ENCODE peak calls at places on chromosomes 1 and 21, in four cellular contexts. T is uterus, X is iPS DF 6.9, F is sigmoid colon. R is an unnamed sample.

GRCh38 chr1:181104042-181104789 is 15.7 kb downstream of the IER5 start:
- DNase-seq in T (no peak), X (no peak), F (no peak), R (peak; percentile 45)

GRCh38 chr21:29217818-29218252 is 80.9 kb upstream of the BACH1 start:
- DNase-seq in T (no peak), X (no peak), F (no peak), R (no peak)

GRCh38 chr1:224565611-224566406 is 50.3 kb upstream of the CNIH3 start:
- DNase-seq in T (no peak), X (no peak), F (no peak), R (no peak)

GRCh38 chr1:41485605-41486004 is 1.1 kb upstream of the EDN2 start:
- DNase-seq in T (no peak), X (no peak), F (no peak), R (no peak)

GRCh38 chr1:158146165-158146564 is 34.5 kb upstream of the CD1D start:
- DNase-seq in T (no peak), X (no peak), F (no peak), R (no peak)

GRCh38 chr1:203985044-203985443 is 87.9 kb upstream of the SOX13 start:
- DNase-seq in T (no peak), X (peak; percentile 77), F (no peak), R (no peak)

GRCh38 chr21:45618287-45618686 is 25.2 kb upstream of the PCBP3 start:
- DNase-seq in T (no peak), X (no peak), F (peak; percentile 54), R (no peak)

GRCh38 chr1:82697965-82698364 is 897.2 kb downstream of the ADGRL2 start:
- DNase-seq in T (no peak), X (no peak), F (no peak), R (no peak)

GRCh38 chr1:44808938-44809917 is 905 bp downstream of the BTBD19 start:
- DNase-seq in T (peak; percentile 73), X (no peak), F (peak; percentile 80), R (no peak)

GRCh38 chr1:151147132-151147503 is 687 bp upstream of the SEMA6C start:
- DNase-seq in T (peak; percentile 54), X (no peak), F (no peak), R (peak; percentile 75)

GRCh38 chr1:109621402-109622101 is 1.9 kb downstream of the AMPD2 start:
- DNase-seq in T (peak; percentile 17), X (no peak), F (no peak), R (no peak)

GRCh38 chr1:54577612-54578011 is 29.6 kb downstream of the ACOT11 start:
- DNase-seq in T (peak; percentile 33), X (no peak), F (peak; percentile 94), R (peak; percentile 80)

GRCh38 chr1:168520052-168520751 is 23.6 kb downstream of the XCL2 start:
- DNase-seq in T (no peak), X (no peak), F (no peak), R (no peak)

GRCh38 chr1:111967067-111967690 is 22.3 kb downstream of the KCND3 start:
- DNase-seq in T (no peak), X (no peak), F (no peak), R (no peak)

GRCh38 chr1:219419135-219419534 is 193.8 kb downstream of the ZC3H11B start:
- DNase-seq in T (no peak), X (no peak), F (no peak), R (no peak)
- H3K27ac ChIP-seq in T (no peak overlapping the region), X (no peak overlapping the region), F (no peak overlapping the region), R (no peak overlapping the region)

GRCh38 chr1:193121616-193122593 is at the start of gene CDC73:
- DNase-seq in T (peak; percentile 95), X (peak; percentile 82), F (peak; percentile 98), R (peak; percentile 96)

GRCh38 chr1:193125369-193125768 is 3.5 kb downstream of the CDC73 start:
- DNase-seq in T (no peak), X (no peak), F (no peak), R (no peak)

GRCh38 chr1:193120604-193121166 is 1.1 kb upstream of the CDC73 start:
- DNase-seq in T (no peak), X (no peak), F (no peak), R (no peak)

GRCh38 chr1:193118803-193119730 is 2.8 kb upstream of the CDC73 start:
- DNase-seq in T (no peak), X (no peak), F (no peak), R (no peak)

GRCh38 chr1:193123751-193124150 is 1.9 kb downstream of the CDC73 start:
- DNase-seq in T (no peak), X (no peak), F (no peak), R (no peak)
- H3K4me3 ChIP-seq in T (peak overlapping the region; percentile 70), X (no peak overlapping the region), F (no peak overlapping the region), R (peak overlapping the region; percentile 80)

DNA sequence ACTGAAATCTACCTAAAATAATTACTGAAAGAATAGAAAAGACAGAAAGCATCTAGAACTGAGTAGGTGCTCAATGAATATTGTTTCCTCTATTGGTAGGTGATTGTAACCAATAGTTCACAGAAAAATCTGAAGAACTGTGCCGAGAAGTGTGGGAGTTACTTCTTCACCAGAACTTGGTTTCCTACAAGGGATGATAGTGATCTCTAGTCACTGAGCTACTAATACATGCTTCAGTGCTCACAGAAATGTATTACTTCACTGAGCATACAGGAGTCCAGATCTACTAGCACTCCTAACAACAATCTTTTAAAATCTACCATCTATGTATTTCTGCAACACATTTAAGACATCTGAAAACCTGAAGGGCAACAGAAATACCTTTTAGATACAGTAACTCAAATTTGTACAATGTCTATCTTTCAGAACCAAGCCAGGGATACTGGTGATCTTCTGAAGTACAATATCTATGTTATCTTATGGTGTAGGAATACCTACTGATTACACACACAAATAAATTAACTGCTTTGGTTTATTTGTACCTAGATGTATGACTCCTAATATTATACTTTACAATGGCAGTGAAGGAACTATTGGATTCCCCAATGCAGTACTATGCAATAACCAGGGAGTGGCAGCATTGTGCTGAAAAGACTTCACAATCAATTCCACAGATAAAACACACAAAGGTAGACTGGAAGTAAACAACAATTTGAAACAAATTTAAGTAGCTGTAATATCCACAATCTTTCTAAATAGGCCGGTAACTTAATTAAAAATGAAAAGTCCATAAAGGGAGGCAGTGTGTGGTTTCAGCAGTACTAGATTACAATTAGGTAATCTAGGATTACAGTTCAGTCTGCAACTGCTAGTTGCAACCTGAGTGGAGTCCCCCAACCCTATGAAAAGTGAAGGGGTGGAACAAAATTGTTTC is 243.0 kb downstream of the SLC45A1 start:
- DNase-seq in T (peak; percentile 38), X (no peak), F (no peak), R (no peak)
- H3K27ac ChIP-seq in T (peak overlapping the region; percentile 67), X (no peak overlapping the region), F (no peak overlapping the region), R (no peak overlapping the region)

DNA sequence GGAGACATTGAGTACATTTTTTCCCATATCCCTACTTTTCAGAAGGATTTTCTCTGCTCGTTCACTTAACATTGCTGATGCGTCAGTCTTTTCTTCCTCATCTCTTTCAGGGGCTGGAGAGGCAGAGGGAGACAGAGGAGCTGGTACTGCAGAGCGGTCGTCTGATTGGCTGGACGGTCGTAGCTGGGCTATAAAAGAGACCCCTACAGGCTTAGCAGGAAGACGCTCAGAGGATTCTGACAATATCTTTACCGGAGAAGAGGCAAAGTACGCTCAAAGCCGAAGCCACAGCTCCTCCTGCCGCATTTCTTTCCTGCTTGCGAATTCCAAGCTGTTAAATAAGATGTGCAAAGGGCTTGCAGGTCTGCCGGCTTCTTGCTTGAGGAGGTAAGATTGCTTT is at the start of gene RGS4:
- DNase-seq in T (peak; percentile 49), X (peak; percentile 71), F (peak; percentile 79), R (peak; percentile 4)
- H3K4me3 ChIP-seq in T (peak within 1 kb of the TSS; percentile 16), X (no peak within 1 kb of the TSS), F (peak within 1 kb of the TSS; percentile 43), R (peak within 1 kb of the TSS; percentile 19)

DNA sequence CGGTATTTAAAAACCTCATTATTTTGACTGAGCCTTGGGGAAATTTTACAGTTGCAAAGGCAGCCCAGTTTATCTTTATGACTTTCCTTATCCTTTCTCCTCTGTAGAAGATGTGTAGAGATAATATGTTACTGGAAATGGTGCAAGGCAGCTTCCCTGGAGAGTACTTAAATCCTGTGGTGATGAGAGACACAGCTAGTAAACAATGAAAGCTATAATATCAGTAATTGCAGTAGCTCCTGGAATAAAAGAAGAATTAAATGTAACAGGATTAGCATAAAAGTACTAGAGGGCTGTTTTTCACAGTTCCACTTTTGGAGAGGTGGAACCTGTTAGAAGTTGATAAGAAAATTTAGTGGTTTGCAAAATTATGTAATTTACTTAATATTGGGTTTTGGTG is 15.5 kb upstream of the EDEM3 start:
- DNase-seq in T (no peak), X (no peak), F (no peak), R (no peak)
- H3K27ac ChIP-seq in T (no peak overlapping the region), X (no peak overlapping the region), F (no peak overlapping the region), R (no peak overlapping the region)

DNA sequence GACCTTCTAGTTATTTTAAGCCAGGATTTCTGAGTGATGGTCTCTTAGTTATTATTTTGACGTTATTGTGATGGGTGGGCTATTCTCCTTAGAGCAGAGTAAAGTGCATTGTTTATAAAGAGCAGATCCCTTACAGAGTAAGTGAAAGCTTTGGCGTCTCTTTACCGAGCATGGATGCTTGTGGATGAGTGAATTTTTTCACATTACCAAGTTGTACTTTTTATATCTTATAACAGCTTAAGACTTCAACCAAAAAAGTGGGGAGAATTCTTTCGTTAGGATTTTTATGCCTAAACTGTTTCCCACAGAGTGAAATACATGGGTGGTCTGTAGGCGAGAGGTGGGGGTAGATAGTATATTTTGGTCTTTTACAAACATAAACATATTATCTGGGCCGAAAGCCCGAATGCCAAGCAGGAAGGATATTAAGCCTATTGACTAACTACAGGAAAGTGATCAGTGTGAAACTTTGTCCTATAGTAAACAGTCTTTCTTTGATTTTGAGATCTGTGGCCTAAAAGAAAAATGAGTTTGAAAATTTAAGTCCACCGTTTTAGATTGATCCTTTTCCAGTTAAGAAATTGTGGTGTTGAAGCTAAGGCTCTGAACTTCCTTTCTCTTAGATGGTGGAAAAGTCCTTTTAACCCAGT is 279.0 kb upstream of the C1orf105 start:
- DNase-seq in T (no peak), X (no peak), F (no peak), R (no peak)
- H3K4me3 ChIP-seq in T (peak overlapping the region; percentile 58), X (no peak overlapping the region), F (peak overlapping the region; percentile 62), R (peak overlapping the region; percentile 47)

GRCh38 chr1:223087231-223087990 is 55.6 kb downstream of the TLR5 start:
- DNase-seq in T (peak; percentile 38), X (no peak), F (peak; percentile 87), R (no peak)
- H3K27ac ChIP-seq in T (peak overlapping the region; percentile 73), X (no peak overlapping the region), F (peak overlapping the region; percentile 60), R (no peak overlapping the region)

GRCh38 chr1:48341221-48341620 is 118.7 kb downstream of the SLC5A9 start:
- DNase-seq in T (no peak), X (no peak), F (no peak), R (no peak)

GRCh38 chr1:48333316-48333715 is 110.8 kb downstream of the SLC5A9 start:
- DNase-seq in T (no peak), X (no peak), F (no peak), R (no peak)

GRCh38 chr1:48338257-48338656 is 115.7 kb downstream of the SLC5A9 start:
- DNase-seq in T (no peak), X (no peak), F (no peak), R (no peak)
- H3K4me3 ChIP-seq in T (no peak overlapping the region), X (no peak overlapping the region), F (no peak overlapping the region), R (no peak overlapping the region)